ENCODE peak calls at places on chromosomes 2 and 18, in ten cellular contexts. I is heart right ventricle, E is Karpas-422, Q is PC-9, X is upper lobe of right lung, T is tibial artery, G is kidney, P is GM23338, Y is body of pancreas, F is heart left ventricle. V is an unnamed sample. For H3K4me1, the result is how much of the 10 kb centered on the place peaks cover.

GRCh38 chr18:63981719-63982118 is 11.8 kb downstream of the SERPINB8 start:
- DNase-seq in Y (no peak), E (no peak), F (no peak), P (no peak), T (no peak), X (no peak), Q (no peak), G (no peak), I (no peak), V (no peak)

GRCh38 chr2:226802573-226802972 is 3.0 kb upstream of the IRS1 start:
- DNase-seq in X (no peak), P (peak), T (no peak), F (no peak), E (peak), Q (no peak), G (no peak), I (no peak), Y (no peak), V (peak)

GRCh38 chr18:21703241-21703820 is 1.2 kb downstream of the ABHD3 start:
- DNase-seq in E (peak), F (no peak), Y (peak), P (peak), I (no peak), T (no peak), Q (peak), G (no peak), X (no peak), V (no peak)

GRCh38 chr2:180829261-180829660 is 151.1 kb upstream of the UBE2E3 start:
- DNase-seq in E (no peak), Q (no peak), I (no peak), G (no peak), T (no peak), Y (no peak), X (no peak), F (no peak), P (no peak), V (no peak)

GRCh38 chr18:11909081-11909410 is 929 bp upstream of the MPPE1 start:
- DNase-seq in F (no peak), I (no peak), P (no peak), G (no peak), Y (no peak), X (no peak), Q (no peak), E (no peak), T (no peak), V (no peak)

GRCh38 chr18:10750386-10751035 is 224.7 kb downstream of the NAPG start:
- DNase-seq in Q (no peak), I (no peak), T (no peak), G (no peak), X (no peak), P (no peak), F (no peak), Y (no peak), E (no peak), V (no peak)

GRCh38 chr2:29272311-29272710 is 157.1 kb downstream of the CLIP4 start:
- DNase-seq in G (no peak), E (no peak), T (peak), Q (no peak), Y (no peak), I (no peak), F (no peak), X (no peak), P (no peak), V (no peak)

GRCh38 chr2:206028101-206028500 is 57.9 kb downstream of the INO80D start:
- DNase-seq in I (no peak), F (no peak), T (no peak), E (no peak), Y (no peak), G (no peak), X (no peak), P (no peak), Q (no peak), V (no peak)

GRCh38 chr2:237291138-237291792 is 122.7 kb downstream of the COL6A3 start:
- DNase-seq in Q (peak), G (peak), Y (peak), X (peak), T (peak), I (peak), P (peak), F (peak), E (no peak), V (peak)

GRCh38 chr2:1974391-1974790 is 230.1 kb upstream of the PXDN start:
- DNase-seq in Y (no peak), Q (no peak), E (no peak), I (no peak), G (no peak), P (no peak), T (no peak), F (peak), X (no peak), V (no peak)

GRCh38 chr2:107511970-107512789 is 314.5 kb upstream of the RGPD4 start:
- DNase-seq in P (no peak), F (no peak), Q (no peak), X (no peak), G (no peak), I (no peak), Y (no peak), E (no peak), T (no peak), V (no peak)

DNA sequence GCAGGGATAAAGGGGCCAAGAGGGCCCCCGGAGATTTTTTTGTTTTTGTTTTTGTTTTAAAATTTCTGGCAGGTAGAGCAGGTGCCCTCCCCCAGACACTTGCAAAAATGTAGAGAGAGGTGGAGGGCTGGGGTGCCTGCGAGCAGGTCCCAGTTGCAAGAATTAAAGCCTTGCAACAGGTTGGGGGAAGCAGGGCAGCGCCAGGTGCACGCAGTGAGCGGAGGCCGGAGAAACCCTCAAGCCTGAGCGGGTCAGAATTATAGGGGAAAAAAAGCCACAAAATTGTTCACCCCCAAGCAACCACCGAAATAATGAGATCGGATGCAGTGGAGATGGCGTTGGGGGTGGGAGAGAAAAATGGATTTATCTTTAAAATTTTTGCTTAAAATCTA is 527 bp downstream of the IGFBP5 start:
- DNase-seq in X (no peak), I (no peak), Q (no peak), Y (no peak), P (peak), F (no peak), G (no peak), T (no peak), E (no peak), V (no peak)
- H3K4me1 ChIP-seq in X (under half), I (half or more), Q (under half), Y (under half), P (under half), F (under half), G (under half), T (half or more), E (under half), V (under half)

DNA sequence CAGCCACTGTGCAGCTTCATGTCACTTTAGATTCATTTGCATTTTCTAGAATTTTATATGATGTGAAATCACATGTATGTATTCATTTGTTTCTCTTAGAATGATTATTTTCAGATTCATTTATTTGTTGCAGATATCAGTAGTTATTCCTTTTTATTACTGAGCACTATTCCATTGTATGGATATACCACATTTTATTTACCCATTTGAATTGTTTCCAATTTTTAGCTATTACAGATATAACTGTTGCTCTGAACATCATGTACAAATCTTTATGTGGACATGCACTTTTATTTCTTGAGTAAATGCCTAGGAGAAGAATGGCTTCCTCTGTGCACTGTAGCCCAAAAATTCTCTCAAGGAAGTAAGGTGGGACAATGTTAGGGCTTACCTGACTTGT is 767.8 kb upstream of the FANCL start:
- DNase-seq in Y (no peak), I (no peak), T (no peak), E (no peak), P (no peak), X (no peak), G (no peak), F (no peak), Q (no peak), V (no peak)
- H3K4me1 ChIP-seq in Y (under half), I (under half), T (under half), E (under half), P (under half), X (under half), G (under half), F (under half), Q (under half), V (under half)

GRCh38 chr2:152650768-152651371 is 66.4 kb downstream of the PRPF40A start:
- DNase-seq in Q (no peak), E (no peak), G (no peak), I (no peak), F (no peak), T (no peak), X (no peak), P (no peak), Y (no peak), V (no peak)
- H3K4me1 ChIP-seq in Q (under half), E (under half), G (under half), I (under half), F (under half), T (under half), X (under half), P (under half), Y (under half), V (under half)

GRCh38 chr2:218285604-218286003 is 6.7 kb downstream of the TMBIM1 start:
- DNase-seq in E (no peak), P (no peak), T (peak), F (peak), G (no peak), Q (no peak), Y (peak), X (peak), I (peak), V (no peak)
- H3K4me1 ChIP-seq in E (under half), P (under half), T (half or more), F (half or more), G (half or more), Q (half or more), Y (half or more), X (half or more), I (half or more), V (half or more)

V was measured in endothelial cell of umbilical vein.